ENCODE peak calls at places on chromosomes 3 and 15, in five cellular contexts. W, S, V, E and Z are unnamed samples.

GRCh38 chr15:69648775-69649735 is 196.4 kb downstream of the RPLP1 start:
- DNase-seq in V (no peak), S (no peak), W (no peak), E (no peak), Z (no peak)

GRCh38 chr15:57731543-57732103 is 25.1 kb downstream of the POLR2M start:
- DNase-seq in S (no peak), W (no peak), V (no peak), E (no peak), Z (no peak)

GRCh38 chr15:57505949-57506391 is 85.7 kb upstream of the MYZAP start:
- DNase-seq in S (peak; percentile 90), W (peak; percentile 76), V (no peak), E (peak; percentile 81), Z (peak; percentile 57)

GRCh38 chr3:129276385-129276784 is 2.3 kb upstream of the HMCES start:
- DNase-seq in V (no peak), S (no peak), E (no peak), W (no peak), Z (no peak)

GRCh38 chr3:26236991-26237682 is 385.4 kb upstream of the LRRC3B start:
- DNase-seq in E (no peak), S (no peak), W (no peak), V (no peak), Z (no peak)

GRCh38 chr3:71543371-71544016 is 40.0 kb downstream of the FOXP1 start:
- DNase-seq in W (no peak), E (no peak), S (no peak), V (no peak), Z (no peak)

GRCh38 chr3:49469037-49469875 is 811 bp upstream of the DAG1 start:
- DNase-seq in W (peak; percentile 82), E (peak; percentile 74), V (no peak), S (peak; percentile 85), Z (peak; percentile 85)

GRCh38 chr3:159126261-159127020 is 324.6 kb downstream of the MFSD1 start:
- DNase-seq in E (peak; percentile 17), W (peak; percentile 22), V (no peak), S (no peak), Z (peak; percentile 77)

GRCh38 chr3:105362021-105362665 is 4.6 kb upstream of the ALCAM start:
- DNase-seq in S (peak; percentile 64), W (peak; percentile 77), E (peak; percentile 42), V (no peak), Z (peak; percentile 60)

GRCh38 chr3:182325213-182325941 is 467.9 kb upstream of the ATP11B start:
- DNase-seq in E (no peak), V (no peak), S (no peak), W (no peak), Z (no peak)

GRCh38 chr3:52317601-52318000 is 1.5 kb downstream of the DNAH1 start:
- DNase-seq in V (no peak), E (peak; percentile 32), W (no peak), S (peak; percentile 39), Z (peak; percentile 13)

GRCh38 chr3:108189477-108189876 is 32.7 kb downstream of the IFT57 start:
- DNase-seq in V (no peak), W (no peak), S (no peak), E (no peak), Z (no peak)

GRCh38 chr15:73704869-73705645 is 20.9 kb downstream of the CD276 start:
- DNase-seq in S (peak; percentile 56), W (peak; percentile 49), E (peak; percentile 50), V (no peak), Z (peak; percentile 38)

GRCh38 chr3:58387650-58388546 is 45.7 kb downstream of the PDHB start:
- DNase-seq in S (no peak), W (no peak), V (no peak), E (peak; percentile 33), Z (peak; percentile 55)

DNA sequence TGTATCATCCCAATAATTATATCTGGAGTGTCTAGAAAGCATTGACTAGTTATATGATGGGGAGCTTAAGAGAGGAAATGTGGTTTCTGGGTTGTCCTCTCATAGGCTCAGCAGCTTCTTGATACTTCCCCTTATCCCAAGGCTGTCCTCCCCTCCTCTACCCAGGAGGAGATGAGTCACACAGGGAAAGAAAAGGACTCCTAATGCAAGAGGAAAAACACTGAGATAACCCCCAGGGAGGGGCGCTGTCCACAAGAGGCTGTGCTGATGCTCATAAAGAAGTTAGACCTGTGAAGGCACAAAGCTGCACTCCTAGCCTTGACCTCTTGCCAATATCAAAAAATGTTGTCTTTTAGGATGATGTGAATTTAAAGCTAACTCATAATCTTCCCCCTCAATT is 28.8 kb upstream of the GYG1 start:
- DNase-seq in W (peak; percentile 86), V (peak; percentile 27), E (peak; percentile 85), S (peak; percentile 91), Z (peak; percentile 58)
- TF ChIP-seq CTCF in W (peak; percentile 32), V (peak; percentile 24), E (peak; percentile 39), S (peak; percentile 10), Z (peak; percentile 26)

DNA sequence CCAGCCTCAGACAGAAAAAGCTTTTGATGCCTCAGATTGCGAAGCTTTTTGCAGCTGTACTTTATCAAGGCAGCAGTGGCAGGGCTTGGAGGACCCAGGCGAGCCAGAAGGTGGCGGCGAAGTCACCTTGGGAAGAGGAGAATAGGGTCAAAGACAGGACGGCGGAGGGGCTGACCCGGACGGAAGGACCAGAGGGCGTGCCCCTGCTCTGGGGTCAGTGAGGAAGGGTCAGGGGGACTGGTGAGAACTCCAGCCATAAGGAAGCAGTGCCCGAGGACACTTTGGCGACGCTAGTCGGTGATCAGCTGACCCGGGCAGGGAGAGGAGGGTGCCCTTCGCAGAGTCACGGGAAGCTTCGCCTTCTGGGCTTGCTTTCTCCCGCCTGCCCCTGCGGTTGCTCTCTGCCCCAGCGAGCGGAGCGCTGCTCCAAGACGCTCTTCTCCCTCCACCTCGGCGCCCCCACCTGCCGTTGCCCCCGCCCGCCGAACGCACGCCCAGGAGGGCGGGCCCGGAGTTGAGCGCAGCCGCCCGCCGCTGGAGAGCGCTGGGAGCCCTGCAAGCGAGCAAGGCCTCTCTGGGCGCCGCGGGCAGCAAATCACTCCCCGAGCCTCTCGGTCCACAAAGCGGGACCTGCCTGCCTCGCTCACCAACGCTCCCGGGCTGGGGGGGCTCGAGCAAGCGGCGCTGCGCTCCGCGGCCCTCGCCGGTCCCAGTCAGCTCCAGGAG is 1.4 kb downstream of the CADPS start:
- DNase-seq in S (no peak), E (peak; percentile 12), V (no peak), W (no peak), Z (peak; percentile 13)
- H3K4me3 ChIP-seq in S (no peak overlapping the region), E (peak overlapping the region; percentile 42), V (no peak overlapping the region), W (no peak overlapping the region), Z (peak overlapping the region; percentile 55)

GRCh38 chr3:119463171-119464169 is at the start of gene TMEM39A:
- DNase-seq in V (peak; percentile 96), W (peak; percentile 98), E (peak; percentile 98), S (peak; percentile 98), Z (peak; percentile 98)
- TF ChIP-seq CTCF in V (no peak), W (peak; percentile 15), E (no peak), S (peak; percentile 4), Z (peak; percentile 6)

DNA sequence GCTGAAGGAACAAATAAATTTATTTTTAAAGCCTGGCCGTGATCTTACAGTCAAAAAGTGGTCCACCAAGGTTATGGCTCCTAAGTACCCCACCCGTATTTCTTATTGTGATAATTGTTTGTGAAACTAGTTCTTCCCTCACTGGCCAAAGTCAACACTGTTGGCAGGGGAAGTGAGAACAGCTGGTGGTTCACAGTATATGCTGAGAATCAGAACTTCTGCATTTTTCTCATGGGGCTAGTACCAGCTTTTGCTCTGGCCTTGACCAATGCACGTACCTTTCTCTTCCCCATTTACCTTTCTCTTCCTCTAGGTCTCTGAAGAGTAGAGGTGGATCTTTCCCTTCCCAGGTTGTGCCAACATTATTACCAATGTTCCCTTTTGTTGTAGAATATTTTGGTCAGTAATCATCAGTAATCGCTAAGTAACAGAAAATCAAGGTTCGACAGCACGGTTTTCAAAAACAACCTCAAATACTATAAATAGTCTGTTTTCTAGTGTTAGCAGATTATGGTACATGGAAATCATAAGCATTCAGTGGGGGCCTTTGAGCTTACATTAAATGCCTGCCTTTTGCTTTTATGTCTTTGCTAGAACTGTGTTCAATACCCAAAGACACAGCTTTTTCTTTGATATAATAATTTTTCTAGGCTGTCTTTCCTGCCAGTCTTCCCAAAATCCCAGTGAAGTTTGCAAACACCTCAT is 268.0 kb downstream of the LPP start:
- DNase-seq in W (no peak), S (no peak), E (no peak), V (no peak), Z (peak; percentile 35)
- H3K4me3 ChIP-seq in W (no peak overlapping the region), S (no peak overlapping the region), E (no peak overlapping the region), V (no peak overlapping the region), Z (no peak overlapping the region)

DNA sequence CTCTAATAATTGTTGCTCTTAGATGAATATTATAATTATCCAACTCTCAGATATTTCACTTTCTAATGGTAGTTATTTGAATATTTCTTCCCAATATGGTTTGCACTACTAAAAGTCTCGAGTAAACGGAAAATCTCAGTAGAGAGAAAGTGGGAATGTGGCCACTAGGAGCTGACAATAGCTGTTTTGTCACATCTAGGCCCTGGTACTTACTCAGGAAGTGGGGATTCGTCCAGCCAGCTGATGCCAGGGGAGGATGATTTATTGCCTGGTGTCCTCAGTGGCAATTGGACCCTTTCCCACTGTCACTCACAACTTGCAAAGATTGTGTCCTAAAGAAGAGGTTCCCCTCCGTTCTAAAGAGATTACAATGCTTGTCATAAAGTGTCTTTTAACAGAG is 320.9 kb downstream of the MECOM start:
- DNase-seq in S (no peak), E (no peak), W (no peak), V (no peak), Z (no peak)
- TF ChIP-seq CTCF in S (no peak), E (no peak), W (no peak), V (no peak), Z (no peak)